ENCODE peak calls at places on chromosomes 13 and 19, in seven cellular contexts. One of them, this sample, is unnamed.

GRCh38 chr13:46160474-46161066 is 21.4 kb downstream of the LCP1 start:
- DNase-seq in hepatic stellate cell: peak
- DNase-seq in stimulated activated CD4-positive, alpha-beta T cell treated with anti-CD3 and anti-CD28 coated beads, Interleukin-1b, Interleukin-23, amount 100 ng/mL, for 24 hours: no peak
- DNase-seq in occipital lobe: no peak
- DNase-seq in IMR-90: peak
- DNase-seq in NCI-H345: peak
- DNase-seq in CD4-positive, CD25-positive, alpha-beta regulatory T cell: peak
- DNase-seq in this sample: peak

GRCh38 chr13:113491418-113491883 is 940 bp upstream of the DCUN1D2 start:
- DNase-seq in hepatic stellate cell: peak
- DNase-seq in stimulated activated CD4-positive, alpha-beta T cell treated with anti-CD3 and anti-CD28 coated beads, Interleukin-1b, Interleukin-23, amount 100 ng/mL, for 24 hours: no peak
- DNase-seq in NCI-H345: peak
- DNase-seq in IMR-90: peak
- DNase-seq in CD4-positive, CD25-positive, alpha-beta regulatory T cell: no peak
- DNase-seq in occipital lobe: no peak
- DNase-seq in this sample: peak

GRCh38 chr19:40247178-40247577 is 20.7 kb upstream of the CCNP start:
- DNase-seq in CD4-positive, CD25-positive, alpha-beta regulatory T cell: no peak
- DNase-seq in occipital lobe: no peak
- DNase-seq in hepatic stellate cell: no peak
- DNase-seq in NCI-H345: no peak
- DNase-seq in stimulated activated CD4-positive, alpha-beta T cell treated with anti-CD3 and anti-CD28 coated beads, Interleukin-1b, Interleukin-23, amount 100 ng/mL, for 24 hours: no peak
- DNase-seq in IMR-90: no peak
- DNase-seq in this sample: no peak

GRCh38 chr13:38687246-38688229 is 661 bp downstream of the FREM2 start:
- DNase-seq in IMR-90: no peak
- DNase-seq in occipital lobe: no peak
- DNase-seq in NCI-H345: peak
- DNase-seq in CD4-positive, CD25-positive, alpha-beta regulatory T cell: no peak
- DNase-seq in stimulated activated CD4-positive, alpha-beta T cell treated with anti-CD3 and anti-CD28 coated beads, Interleukin-1b, Interleukin-23, amount 100 ng/mL, for 24 hours: no peak
- DNase-seq in hepatic stellate cell: no peak
- DNase-seq in this sample: peak

GRCh38 chr19:56137405-56137804 is 3.7 kb upstream of the ZNF444 start:
- DNase-seq in NCI-H345: peak
- DNase-seq in hepatic stellate cell: no peak
- DNase-seq in IMR-90: no peak
- DNase-seq in stimulated activated CD4-positive, alpha-beta T cell treated with anti-CD3 and anti-CD28 coated beads, Interleukin-1b, Interleukin-23, amount 100 ng/mL, for 24 hours: no peak
- DNase-seq in CD4-positive, CD25-positive, alpha-beta regulatory T cell: no peak
- DNase-seq in occipital lobe: no peak
- DNase-seq in this sample: no peak

GRCh38 chr19:15251749-15252397 is 19.6 kb upstream of the EPHX3 start:
- DNase-seq in stimulated activated CD4-positive, alpha-beta T cell treated with anti-CD3 and anti-CD28 coated beads, Interleukin-1b, Interleukin-23, amount 100 ng/mL, for 24 hours: no peak
- DNase-seq in IMR-90: peak
- DNase-seq in CD4-positive, CD25-positive, alpha-beta regulatory T cell: no peak
- DNase-seq in occipital lobe: no peak
- DNase-seq in hepatic stellate cell: peak
- DNase-seq in NCI-H345: no peak
- DNase-seq in this sample: peak

GRCh38 chr13:92602560-92602959 is 624.0 kb upstream of the GPC6 start:
- DNase-seq in hepatic stellate cell: no peak
- DNase-seq in CD4-positive, CD25-positive, alpha-beta regulatory T cell: no peak
- DNase-seq in NCI-H345: no peak
- DNase-seq in stimulated activated CD4-positive, alpha-beta T cell treated with anti-CD3 and anti-CD28 coated beads, Interleukin-1b, Interleukin-23, amount 100 ng/mL, for 24 hours: no peak
- DNase-seq in occipital lobe: no peak
- DNase-seq in IMR-90: peak
- DNase-seq in this sample: no peak

GRCh38 chr13:91355099-91355825 is 7.8 kb downstream of the MIR17HG start:
- DNase-seq in hepatic stellate cell: no peak
- DNase-seq in stimulated activated CD4-positive, alpha-beta T cell treated with anti-CD3 and anti-CD28 coated beads, Interleukin-1b, Interleukin-23, amount 100 ng/mL, for 24 hours: no peak
- DNase-seq in NCI-H345: no peak
- DNase-seq in CD4-positive, CD25-positive, alpha-beta regulatory T cell: no peak
- DNase-seq in IMR-90: no peak
- DNase-seq in occipital lobe: no peak
- DNase-seq in this sample: no peak

GRCh38 chr19:7783991-7784421 is 21.0 kb downstream of the CLEC4M start:
- DNase-seq in NCI-H345: no peak
- DNase-seq in CD4-positive, CD25-positive, alpha-beta regulatory T cell: no peak
- DNase-seq in hepatic stellate cell: peak
- DNase-seq in stimulated activated CD4-positive, alpha-beta T cell treated with anti-CD3 and anti-CD28 coated beads, Interleukin-1b, Interleukin-23, amount 100 ng/mL, for 24 hours: no peak
- DNase-seq in IMR-90: peak
- DNase-seq in occipital lobe: no peak
- DNase-seq in this sample: no peak

GRCh38 chr13:81872581-81872980 is 1531.7 kb upstream of the SPRY2 start:
- DNase-seq in hepatic stellate cell: no peak
- DNase-seq in IMR-90: no peak
- DNase-seq in stimulated activated CD4-positive, alpha-beta T cell treated with anti-CD3 and anti-CD28 coated beads, Interleukin-1b, Interleukin-23, amount 100 ng/mL, for 24 hours: no peak
- DNase-seq in occipital lobe: no peak
- DNase-seq in CD4-positive, CD25-positive, alpha-beta regulatory T cell: no peak
- DNase-seq in NCI-H345: peak
- DNase-seq in this sample: no peak

GRCh38 chr13:31081316-31081715 is 80.4 kb downstream of the HSPH1 start:
- DNase-seq in occipital lobe: no peak
- DNase-seq in IMR-90: no peak
- DNase-seq in hepatic stellate cell: no peak
- DNase-seq in CD4-positive, CD25-positive, alpha-beta regulatory T cell: no peak
- DNase-seq in stimulated activated CD4-positive, alpha-beta T cell treated with anti-CD3 and anti-CD28 coated beads, Interleukin-1b, Interleukin-23, amount 100 ng/mL, for 24 hours: no peak
- DNase-seq in NCI-H345: no peak
- DNase-seq in this sample: no peak

GRCh38 chr13:39616087-39616694 is 13.2 kb upstream of the LHFPL6 start:
- DNase-seq in CD4-positive, CD25-positive, alpha-beta regulatory T cell: peak
- DNase-seq in hepatic stellate cell: peak
- DNase-seq in stimulated activated CD4-positive, alpha-beta T cell treated with anti-CD3 and anti-CD28 coated beads, Interleukin-1b, Interleukin-23, amount 100 ng/mL, for 24 hours: peak
- DNase-seq in IMR-90: peak
- DNase-seq in NCI-H345: peak
- DNase-seq in occipital lobe: peak
- DNase-seq in this sample: peak

GRCh38 chr13:46386996-46387851 is at the start of gene RUBCNL:
- DNase-seq in NCI-H345: peak
- DNase-seq in hepatic stellate cell: peak
- DNase-seq in IMR-90: no peak
- DNase-seq in stimulated activated CD4-positive, alpha-beta T cell treated with anti-CD3 and anti-CD28 coated beads, Interleukin-1b, Interleukin-23, amount 100 ng/mL, for 24 hours: no peak
- DNase-seq in CD4-positive, CD25-positive, alpha-beta regulatory T cell: peak
- DNase-seq in occipital lobe: peak
- DNase-seq in this sample: peak

GRCh38 chr19:46935066-46935663 is 74.4 kb downstream of the ARHGAP35 start:
- DNase-seq in IMR-90: peak
- DNase-seq in CD4-positive, CD25-positive, alpha-beta regulatory T cell: peak
- DNase-seq in stimulated activated CD4-positive, alpha-beta T cell treated with anti-CD3 and anti-CD28 coated beads, Interleukin-1b, Interleukin-23, amount 100 ng/mL, for 24 hours: no peak
- DNase-seq in occipital lobe: no peak
- DNase-seq in NCI-H345: no peak
- DNase-seq in hepatic stellate cell: no peak
- DNase-seq in this sample: no peak

GRCh38 chr13:113861433-113862030 is 2.3 kb downstream of the GAS6 start:
- DNase-seq in hepatic stellate cell: peak
- DNase-seq in IMR-90: no peak
- DNase-seq in NCI-H345: no peak
- DNase-seq in stimulated activated CD4-positive, alpha-beta T cell treated with anti-CD3 and anti-CD28 coated beads, Interleukin-1b, Interleukin-23, amount 100 ng/mL, for 24 hours: no peak
- DNase-seq in CD4-positive, CD25-positive, alpha-beta regulatory T cell: no peak
- DNase-seq in occipital lobe: no peak
- DNase-seq in this sample: no peak

GRCh38 chr19:1811472-1811894 is 593 bp downstream of the ATP8B3 start:
- DNase-seq in occipital lobe: no peak
- DNase-seq in stimulated activated CD4-positive, alpha-beta T cell treated with anti-CD3 and anti-CD28 coated beads, Interleukin-1b, Interleukin-23, amount 100 ng/mL, for 24 hours: peak
- DNase-seq in IMR-90: peak
- DNase-seq in CD4-positive, CD25-positive, alpha-beta regulatory T cell: no peak
- DNase-seq in NCI-H345: peak
- DNase-seq in hepatic stellate cell: peak
- DNase-seq in this sample: peak

GRCh38 chr19:50329146-50329925 is at the start of gene KCNC3:
- DNase-seq in hepatic stellate cell: peak
- DNase-seq in CD4-positive, CD25-positive, alpha-beta regulatory T cell: peak
- DNase-seq in IMR-90: peak
- DNase-seq in occipital lobe: peak
- DNase-seq in stimulated activated CD4-positive, alpha-beta T cell treated with anti-CD3 and anti-CD28 coated beads, Interleukin-1b, Interleukin-23, amount 100 ng/mL, for 24 hours: peak
- DNase-seq in NCI-H345: peak
- DNase-seq in this sample: peak

GRCh38 chr13:108902557-108903155 is 273.2 kb downstream of the MYO16 start:
- DNase-seq in occipital lobe: no peak
- DNase-seq in IMR-90: no peak
- DNase-seq in NCI-H345: no peak
- DNase-seq in stimulated activated CD4-positive, alpha-beta T cell treated with anti-CD3 and anti-CD28 coated beads, Interleukin-1b, Interleukin-23, amount 100 ng/mL, for 24 hours: no peak
- DNase-seq in hepatic stellate cell: no peak
- DNase-seq in CD4-positive, CD25-positive, alpha-beta regulatory T cell: no peak
- DNase-seq in this sample: no peak

This sample was measured in GM03348.